ENCODE peak calls at places on chromosomes 3 and 15, in seven cellular contexts. Z is activated CD8-positive, alpha-beta memory T cell treated with anti-CD3 and anti-CD28 coated beads, Interleukin-2, amount 10 ng/mL, durations not matched to agents 7 days and 5 days; G is left ventricle myocardium superior; B is HepG2; S is PC-3; D is CD4-positive, alpha-beta T cell; C is stimulated activated naive B cell treated with anti-CD40 and anti-IgM and Interleukin-4, amounts not matched to agents 10 μg/mL and 1 μg/mL and 100 μg/mL, for 72 hours. U is an unnamed sample.

GRCh38 chr3:187828571-187829452 is 83.5 kb upstream of the BCL6 start:
- ATAC-seq in D (no peak), G (no peak), Z (no peak), C (peak), S (no peak), B (peak), U (peak)

GRCh38 chr3:107753988-107754387 is 231.2 kb downstream of the BBX start:
- ATAC-seq in D (no peak), C (no peak), S (no peak), B (no peak), Z (no peak), G (no peak), U (no peak)

GRCh38 chr3:146390967-146391366 is 78.4 kb downstream of the PLSCR2 start:
- ATAC-seq in G (peak), D (no peak), S (no peak), B (no peak), Z (no peak), C (no peak), U (no peak)

GRCh38 chr3:11120091-11120845 is 34.0 kb upstream of the HRH1 start:
- ATAC-seq in G (no peak), D (no peak), C (no peak), B (no peak), S (no peak), Z (no peak), U (no peak)

GRCh38 chr3:48338635-48339034 is 5.2 kb upstream of the SPINK8 start:
- ATAC-seq in S (no peak), C (no peak), Z (no peak), G (no peak), B (no peak), D (no peak), U (no peak)

GRCh38 chr3:171791695-171792082 is 18.6 kb downstream of the PLD1 start:
- ATAC-seq in C (no peak), G (peak), D (no peak), B (peak), Z (no peak), S (peak), U (no peak)

GRCh38 chr15:41647269-41647668 is 12.9 kb upstream of the MGA start:
- ATAC-seq in Z (no peak), S (no peak), C (no peak), D (no peak), G (no peak), B (no peak), U (no peak)

GRCh38 chr3:46124216-46125143 is 83.6 kb downstream of the CCR1 start:
- ATAC-seq in Z (no peak), D (no peak), B (no peak), G (peak), S (no peak), C (no peak), U (no peak)

GRCh38 chr3:190581041-190581501 is 67.2 kb downstream of the IL1RAP start:
- ATAC-seq in C (peak), S (no peak), D (no peak), B (no peak), Z (peak), G (peak), U (no peak)

GRCh38 chr3:51735039-51735438 is 28.2 kb downstream of the GRM2 start:
- ATAC-seq in D (no peak), C (no peak), B (no peak), G (no peak), Z (no peak), S (no peak), U (no peak)

GRCh38 chr15:89143503-89144162 is 55.4 kb downstream of the ABHD2 start:
- ATAC-seq in S (peak), Z (peak), G (peak), C (peak), B (no peak), D (peak), U (no peak)

GRCh38 chr3:7630925-7631324 is 770.0 kb downstream of the GRM7 start:
- ATAC-seq in S (no peak), B (peak), C (no peak), G (peak), D (no peak), Z (no peak), U (no peak)

GRCh38 chr3:197028711-197029510 is 706 bp downstream of the MELTF start:
- ATAC-seq in Z (peak), D (peak), C (peak), G (no peak), B (peak), S (peak), U (peak)

GRCh38 chr3:39150803-39151631 is 2.4 kb downstream of the CSRNP1 start:
- ATAC-seq in Z (no peak), G (peak), C (no peak), D (no peak), S (peak), B (no peak), U (no peak)

GRCh38 chr3:53140575-53141467 is 10.6 kb upstream of the RFT1 start:
- ATAC-seq in D (no peak), C (peak), S (peak), B (no peak), Z (peak), G (peak), U (peak)

GRCh38 chr15:70355275-70355795 is 257.6 kb upstream of the TLE3 start:
- ATAC-seq in S (no peak), G (no peak), D (no peak), C (no peak), Z (no peak), B (peak), U (no peak)

GRCh38 chr3:45606991-45607712 is 12.6 kb downstream of the LIMD1 start:
- ATAC-seq in D (no peak), G (peak), B (no peak), S (peak), C (no peak), Z (no peak), U (no peak)

GRCh38 chr3:12730511-12731234 is 28.4 kb downstream of the TMEM40 start:
- ATAC-seq in B (no peak), D (no peak), G (no peak), Z (no peak), S (peak), C (peak), U (peak)

GRCh38 chr3:30813734-30814133 is 80.7 kb downstream of the GADL1 start:
- ATAC-seq in C (no peak), G (no peak), B (no peak), S (no peak), Z (no peak), D (no peak), U (no peak)

GRCh38 chr3:23735575-23736326 is 70.0 kb upstream of the UBE2E1 start:
- ATAC-seq in G (peak), C (no peak), S (no peak), B (no peak), Z (no peak), D (no peak), U (no peak)

GRCh38 chr15:31157644-31158069 is 56.1 kb upstream of the TRPM1 start:
- ATAC-seq in G (no peak), Z (no peak), B (peak), D (no peak), S (no peak), C (no peak), U (no peak)

GRCh38 chr15:60973637-60974415 is 255.3 kb downstream of the RORA start:
- ATAC-seq in B (no peak), D (no peak), C (no peak), S (no peak), Z (no peak), G (no peak), U (no peak)

GRCh38 chr15:78983146-78983918 is 38.5 kb upstream of the CTSH start:
- ATAC-seq in G (no peak), C (no peak), S (no peak), D (no peak), Z (no peak), B (no peak), U (no peak)

GRCh38 chr3:52453496-52454234 is at the start of gene TNNC1:
- ATAC-seq in C (no peak), Z (no peak), S (no peak), G (peak), D (no peak), B (peak), U (no peak)

GRCh38 chr3:119359476-119359998 is 65.4 kb downstream of the ARHGAP31 start:
- ATAC-seq in Z (no peak), S (no peak), C (peak), D (no peak), B (no peak), G (peak), U (peak)

GRCh38 chr15:52436971-52437370 is 91.7 kb downstream of the MYO5A start:
- ATAC-seq in S (peak), C (no peak), B (no peak), D (no peak), G (no peak), Z (no peak), U (no peak)

GRCh38 chr15:70341566-70341965 is 243.8 kb upstream of the TLE3 start:
- ATAC-seq in D (no peak), B (no peak), Z (no peak), G (no peak), C (no peak), S (no peak), U (no peak)

GRCh38 chr3:120072867-120073525 is 21.3 kb downstream of the GSK3B start:
- ATAC-seq in C (no peak), S (peak), Z (no peak), G (no peak), B (peak), D (no peak), U (no peak)

GRCh38 chr3:57709559-57709958 is 16.7 kb upstream of the DENND6A start:
- ATAC-seq in D (no peak), S (peak), B (no peak), G (no peak), Z (no peak), C (no peak), U (no peak)

GRCh38 chr3:190534986-190535385 is 21.1 kb downstream of the IL1RAP start:
- ATAC-seq in C (no peak), G (no peak), Z (peak), B (peak), D (no peak), S (peak), U (no peak)

GRCh38 chr3:33060609-33061337 is 36.2 kb downstream of the GLB1 start:
- ATAC-seq in B (no peak), G (no peak), S (no peak), C (peak), Z (no peak), D (peak), U (peak)

GRCh38 chr3:124586126-124587052 is 143.9 kb upstream of the UMPS start:
- ATAC-seq in D (no peak), G (peak), B (peak), C (no peak), S (no peak), Z (no peak), U (no peak)

U was measured in stimulated activated memory B cell treated with anti-CD40 and anti-IgM and Interleukin-4, amounts not matched to agents 10 μg/mL and 1 μg/mL and 100 μg/mL, for 72 hours.